ENCODE peak calls at places on chromosome 1, in eight cellular contexts. D, J, G, W, V, H, C and P are unnamed samples.

GRCh38 chr1:171188388-171189266 is 3.5 kb downstream of the FMO2 start:
- DNase-seq in D (peak; percentile 71), J (peak; percentile 57), G (peak; percentile 33), W (peak; percentile 54), V (no peak), H (peak; percentile 58), C (peak; percentile 27), P (no peak)

GRCh38 chr1:29991815-29992214 is 731.6 kb downstream of the MATN1 start:
- DNase-seq in D (no peak), J (no peak), G (no peak), W (no peak), V (no peak), H (no peak), C (no peak), P (no peak)

GRCh38 chr1:154306151-154306550 is 14.7 kb upstream of the AQP10 start:
- DNase-seq in D (no peak), J (no peak), G (no peak), W (no peak), V (no peak), H (no peak), C (no peak), P (no peak)

GRCh38 chr1:4263699-4264098 is 363.6 kb upstream of the C1orf174 start:
- DNase-seq in D (no peak), J (no peak), G (no peak), W (no peak), V (no peak), H (no peak), C (no peak), P (no peak)

GRCh38 chr1:52055066-52055853 is at the start of gene TXNDC12:
- DNase-seq in D (peak; percentile 87), J (peak; percentile 76), G (peak; percentile 59), W (peak; percentile 87), V (peak; percentile 75), H (peak; percentile 89), C (peak; percentile 88), P (peak; percentile 61)

GRCh38 chr1:211524521-211524920 is 32.6 kb upstream of the RD3 start:
- DNase-seq in D (no peak), J (no peak), G (no peak), W (no peak), V (no peak), H (no peak), C (no peak), P (no peak)

GRCh38 chr1:96596226-96596625 is 125.4 kb upstream of the PTBP2 start:
- DNase-seq in D (no peak), J (peak; percentile 76), G (no peak), W (no peak), V (no peak), H (no peak), C (peak; percentile 61), P (no peak)

GRCh38 chr1:225942574-225942973 is 1.6 kb upstream of the LEFTY2 start:
- DNase-seq in D (no peak), J (no peak), G (no peak), W (no peak), V (no peak), H (no peak), C (no peak), P (no peak)

GRCh38 chr1:172004671-172005070 is 163.4 kb downstream of the DNM3 start:
- DNase-seq in D (no peak), J (no peak), G (no peak), W (peak; percentile 16), V (no peak), H (no peak), C (no peak), P (no peak)

GRCh38 chr1:66282343-66282852 is 251.6 kb upstream of the SGIP1 start:
- DNase-seq in D (no peak), J (no peak), G (peak; percentile 54), W (peak; percentile 48), V (no peak), H (no peak), C (no peak), P (no peak)

GRCh38 chr1:19762175-19762779 is 37.4 kb downstream of the TMCO4 start:
- DNase-seq in D (peak; percentile 35), J (peak; percentile 73), G (peak; percentile 29), W (no peak), V (no peak), H (no peak), C (peak; percentile 50), P (no peak)

GRCh38 chr1:201274616-201275265 is 8.6 kb upstream of the PKP1 start:
- DNase-seq in D (no peak), J (no peak), G (no peak), W (no peak), V (no peak), H (no peak), C (no peak), P (no peak)

GRCh38 chr1:116574581-116575291 is 3.9 kb upstream of the CD58 start:
- DNase-seq in D (peak; percentile 74), J (peak; percentile 60), G (peak; percentile 58), W (peak; percentile 47), V (peak; percentile 40), H (peak; percentile 69), C (peak; percentile 53), P (no peak)

GRCh38 chr1:2194319-2194897 is at the start of gene FAAP20:
- DNase-seq in D (peak; percentile 76), J (peak; percentile 60), G (peak; percentile 70), W (peak; percentile 50), V (peak; percentile 76), H (no peak), C (peak; percentile 63), P (no peak)

GRCh38 chr1:19773485-19773884 is 26.2 kb downstream of the TMCO4 start:
- DNase-seq in D (no peak), J (no peak), G (no peak), W (no peak), V (no peak), H (no peak), C (no peak), P (no peak)

GRCh38 chr1:197156692-197157091 is 10.2 kb upstream of the ASPM start:
- DNase-seq in D (no peak), J (no peak), G (no peak), W (no peak), V (no peak), H (no peak), C (no peak), P (no peak)

GRCh38 chr1:5980314-5981008 is 11.8 kb downstream of the NPHP4 start:
- DNase-seq in D (no peak), J (peak; percentile 88), G (no peak), W (no peak), V (peak; percentile 57), H (peak; percentile 61), C (peak; percentile 92), P (no peak)
- TF ChIP-seq CTCF in D (no peak), J (no peak), G (no peak), W (no peak), V (peak; percentile 22), H (no peak), C (peak; percentile 46), P (no peak)

DNA sequence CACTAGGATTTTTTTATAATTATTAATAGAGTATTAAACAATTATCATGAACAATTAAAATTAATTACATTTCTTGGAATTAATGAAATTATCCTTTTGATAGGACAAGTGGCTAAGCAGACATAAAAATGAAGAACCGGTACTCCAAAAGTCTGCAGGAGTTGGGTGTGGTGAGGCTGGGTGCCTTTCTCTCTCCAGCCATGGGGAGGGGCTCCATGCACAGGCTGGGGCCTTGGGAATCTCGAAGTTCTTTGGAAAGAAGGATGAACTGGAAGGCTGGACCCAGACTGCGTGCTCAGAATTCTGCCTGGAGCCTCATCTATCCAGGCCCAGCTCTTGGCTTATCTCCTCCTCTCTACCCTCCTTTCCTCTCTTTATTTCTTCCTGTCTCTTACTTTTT is 94.1 kb downstream of the ACTL8 start:
- DNase-seq in D (no peak), J (peak; percentile 36), G (no peak), W (peak; percentile 16), V (no peak), H (no peak), C (no peak), P (no peak)
- TF ChIP-seq CTCF in D (no peak), J (no peak), G (no peak), W (peak; percentile 58), V (no peak), H (no peak), C (peak; percentile 53), P (no peak)

GRCh38 chr1:95467036-95467435 is 233.0 kb downstream of the RWDD3 start:
- DNase-seq in D (no peak), J (no peak), G (no peak), W (no peak), V (no peak), H (no peak), C (no peak), P (no peak)
- TF ChIP-seq CTCF in D (no peak), J (no peak), G (no peak), W (no peak), V (no peak), H (no peak), C (peak; percentile 9), P (no peak)

GRCh38 chr1:107748529-107748928 is 216.5 kb downstream of the VAV3 start:
- DNase-seq in D (no peak), J (no peak), G (no peak), W (peak; percentile 3), V (no peak), H (no peak), C (no peak), P (no peak)
- TF ChIP-seq CTCF in D (peak; percentile 25), J (no peak), G (no peak), W (peak; percentile 13), V (peak; percentile 18), H (no peak), C (no peak), P (no peak)

GRCh38 chr1:209988706-209989105 is 50.7 kb downstream of the SYT14 start:
- DNase-seq in D (no peak), J (no peak), G (no peak), W (no peak), V (no peak), H (no peak), C (no peak), P (no peak)

GRCh38 chr1:209983953-209984352 is 45.9 kb downstream of the SYT14 start:
- DNase-seq in D (no peak), J (no peak), G (no peak), W (no peak), V (no peak), H (no peak), C (no peak), P (no peak)

GRCh38 chr1:209985002-209985401 is 47.0 kb downstream of the SYT14 start:
- DNase-seq in D (no peak), J (no peak), G (no peak), W (no peak), V (no peak), H (no peak), C (no peak), P (no peak)

GRCh38 chr1:209993061-209993830 is 55.2 kb downstream of the SYT14 start:
- DNase-seq in D (no peak), J (no peak), G (no peak), W (no peak), V (no peak), H (no peak), C (no peak), P (no peak)

GRCh38 chr1:209989525-209989924 is 51.5 kb downstream of the SYT14 start:
- DNase-seq in D (no peak), J (no peak), G (no peak), W (no peak), V (no peak), H (no peak), C (no peak), P (no peak)
- TF ChIP-seq CTCF in D (peak; percentile 31), J (no peak), G (no peak), W (no peak), V (peak; percentile 28), H (no peak), C (no peak), P (no peak)

GRCh38 chr1:194774535-194774934 is 1588.1 kb upstream of the B3GALT2 start:
- DNase-seq in D (no peak), J (no peak), G (no peak), W (no peak), V (no peak), H (no peak), C (no peak), P (no peak)
- TF ChIP-seq CTCF in D (no peak), J (no peak), G (no peak), W (no peak), V (no peak), H (no peak), C (no peak), P (no peak)